ENCODE peak calls at places on chromosomes 4 and X, in five cellular contexts. A is A549, T is AG04450, H is upper lobe of right lung, S is suprapubic skin. N is an unnamed sample.

GRCh38 chr4:154961263-154961662 is 180.2 kb downstream of the RBM46 start:
- DNase-seq in A (no peak), T (no peak), H (no peak), S (no peak), N (no peak)

GRCh38 chr4:147355849-147356248 is 125.0 kb upstream of the EDNRA start:
- DNase-seq in A (peak; percentile 19), T (peak; percentile 69), H (no peak), S (no peak), N (no peak)

GRCh38 chr4:31411606-31412005 is 691.4 kb downstream of the PCDH7 start:
- DNase-seq in A (peak; percentile 10), T (no peak), H (no peak), S (no peak), N (no peak)

GRCh38 chrX:3263681-3264126 is 82.7 kb downstream of the MXRA5 start:
- DNase-seq in A (peak; percentile 7), T (no peak), H (no peak), S (no peak), N (no peak)

GRCh38 chr4:155974476-155974749 is 20.7 kb upstream of the CTSO start:
- DNase-seq in A (no peak), T (no peak), H (no peak), S (no peak), N (no peak)

GRCh38 chr4:128386761-128387599 is 99.4 kb upstream of the PGRMC2 start:
- DNase-seq in A (peak; percentile 90), T (peak; percentile 91), H (peak; percentile 76), S (peak; percentile 96), N (peak; percentile 97)

GRCh38 chr4:128287159-128287870 is at the start of gene PGRMC2:
- DNase-seq in A (peak; percentile 48), T (no peak), H (no peak), S (no peak), N (peak; percentile 81)

GRCh38 chr4:41748074-41748787 is at the start of gene PHOX2B:
- DNase-seq in A (no peak), T (no peak), H (no peak), S (no peak), N (peak; percentile 41)

GRCh38 chrX:806586-806985 is 176.0 kb downstream of the SHOX start:
- DNase-seq in A (no peak), T (no peak), H (no peak), S (no peak), N (no peak)

GRCh38 chr4:167424338-167425256 is 190.3 kb upstream of the SPOCK3 start:
- DNase-seq in A (no peak), T (no peak), H (no peak), S (no peak), N (peak; percentile 47)

GRCh38 chr4:145619639-145619996 is 433 bp downstream of the MMAA start:
- DNase-seq in A (peak; percentile 78), T (no peak), H (no peak), S (peak; percentile 63), N (peak; percentile 84)

GRCh38 chr4:8274772-8275241 is 5.3 kb downstream of the HTRA3 start:
- DNase-seq in A (no peak), T (peak; percentile 95), H (peak; percentile 76), S (peak; percentile 94), N (peak; percentile 95)

GRCh38 chr4:122826596-122827257 is at the start of gene FGF2:
- DNase-seq in A (peak; percentile 54), T (no peak), H (peak; percentile 69), S (peak; percentile 85), N (peak; percentile 90)

GRCh38 chr4:57691370-57691769 is 581.2 kb upstream of the IGFBP7 start:
- DNase-seq in A (no peak), T (no peak), H (no peak), S (no peak), N (no peak)

GRCh38 chrX:71859637-71860036 is 51.0 kb upstream of the NHSL2 start:
- DNase-seq in A (peak; percentile 43), T (no peak), H (no peak), S (no peak), N (no peak)

GRCh38 chr4:168787334-168787733 is 222.7 kb downstream of the CBR4 start:
- DNase-seq in A (no peak), T (no peak), H (no peak), S (no peak), N (no peak)
- H3K27ac ChIP-seq in A (peak overlapping the region; percentile 80), T (no peak overlapping the region), H (no peak overlapping the region), S (no peak overlapping the region), N (no peak overlapping the region)

DNA sequence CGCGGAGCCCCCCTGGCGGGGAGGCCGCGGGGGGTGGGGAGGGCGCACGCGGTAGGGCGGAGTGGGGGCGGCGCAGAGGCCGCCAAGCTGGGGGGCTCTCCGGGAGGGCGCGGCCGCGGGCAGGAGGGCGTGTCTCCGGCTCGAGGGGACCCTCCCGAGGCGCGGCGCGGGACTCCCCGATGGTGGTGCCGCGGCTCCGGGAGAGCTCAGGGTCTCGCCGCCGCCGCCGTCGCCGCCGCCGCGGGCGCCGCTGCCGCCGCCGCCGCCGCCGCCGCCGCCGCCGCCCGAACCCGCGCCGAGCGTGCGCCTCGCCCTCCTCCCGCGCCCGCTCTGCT is at the start of gene PTCHD1:
- DNase-seq in A (no peak), T (no peak), H (no peak), S (no peak), N (no peak)
- H3K4me3 ChIP-seq in A (peak within 1 kb of the TSS; percentile 46), T (no peak within 1 kb of the TSS), H (peak within 1 kb of the TSS; percentile 23), S (peak within 1 kb of the TSS; percentile 46), N (no peak within 1 kb of the TSS)

GRCh38 chrX:119190251-119190651 is 45.8 kb upstream of the PGRMC1 start:
- DNase-seq in A (no peak), T (no peak), H (no peak), S (no peak), N (peak; percentile 69)
- H3K27ac ChIP-seq in A (no peak overlapping the region), T (no peak overlapping the region), H (no peak overlapping the region), S (peak overlapping the region; percentile 62), N (no peak overlapping the region)

GRCh38 chrX:48631376-48632090 is 34.2 kb downstream of the WDR13 start:
- DNase-seq in A (peak; percentile 91), T (peak; percentile 81), H (peak; percentile 70), S (peak; percentile 77), N (peak; percentile 74)
- H3K4me3 ChIP-seq in A (no peak overlapping the region), T (peak overlapping the region; percentile 25), H (no peak overlapping the region), S (peak overlapping the region; percentile 3), N (peak overlapping the region; percentile 35)

DNA sequence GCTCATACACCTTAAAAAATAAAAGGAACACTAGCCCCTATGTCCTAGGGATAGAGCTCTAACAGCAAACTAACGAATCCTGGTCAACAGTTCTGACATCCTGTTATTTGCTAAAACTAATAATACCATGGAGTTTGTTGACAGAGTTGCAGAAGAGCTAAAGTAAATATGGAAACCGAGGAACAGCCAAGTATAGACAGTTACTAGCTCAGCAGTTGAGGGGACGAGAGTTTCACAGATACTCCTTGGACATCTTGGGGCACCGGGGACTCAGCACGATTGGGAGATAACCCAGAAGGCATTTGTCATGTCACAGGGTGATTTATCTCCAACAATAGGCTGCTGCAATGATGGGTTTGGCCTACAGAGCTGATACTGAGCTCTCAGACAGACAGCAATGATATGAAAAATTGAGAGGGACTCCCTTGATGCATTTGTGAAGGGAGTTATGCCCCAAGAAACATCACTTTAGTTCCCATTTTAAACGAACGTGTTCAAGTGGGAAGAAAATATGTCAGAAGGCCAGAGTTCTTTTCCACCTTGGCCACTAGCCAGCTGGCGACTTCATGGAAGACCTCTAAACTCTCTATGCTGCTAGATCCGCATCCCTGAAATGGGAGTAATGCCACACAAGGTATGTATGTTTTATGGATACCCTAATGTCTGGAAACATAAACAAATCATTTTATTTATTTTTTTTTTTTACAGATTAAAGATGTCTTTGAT is 48.6 kb downstream of the TSC22D3 start:
- DNase-seq in A (peak; percentile 47), T (no peak), H (no peak), S (no peak), N (no peak)
- H3K27ac ChIP-seq in A (peak overlapping the region; percentile 34), T (no peak overlapping the region), H (no peak overlapping the region), S (no peak overlapping the region), N (no peak overlapping the region)

GRCh38 chr4:48830706-48831531 is at the start of gene OCIAD1:
- DNase-seq in A (peak; percentile 98), T (peak; percentile 98), H (peak; percentile 96), S (peak; percentile 98), N (peak; percentile 99)

GRCh38 chr4:48836658-48837057 is 5.8 kb downstream of the OCIAD1 start:
- DNase-seq in A (no peak), T (no peak), H (no peak), S (no peak), N (no peak)

GRCh38 chr4:48827622-48828021 is 3.3 kb upstream of the OCIAD1 start:
- DNase-seq in A (no peak), T (no peak), H (no peak), S (no peak), N (no peak)

GRCh38 chr4:48831532-48832015 is 686 bp downstream of the OCIAD1 start:
- DNase-seq in A (no peak), T (no peak), H (no peak), S (no peak), N (no peak)

GRCh38 chr4:48832571-48832970 is 1.7 kb downstream of the OCIAD1 start:
- DNase-seq in A (no peak), T (no peak), H (no peak), S (no peak), N (no peak)
- H3K4me3 ChIP-seq in A (peak overlapping the region; percentile 78), T (peak overlapping the region; percentile 98), H (no peak overlapping the region), S (peak overlapping the region; percentile 92), N (peak overlapping the region; percentile 96)

GRCh38 chr4:72318771-72319170 is 250.2 kb downstream of the ADAMTS3 start:
- DNase-seq in A (no peak), T (no peak), H (no peak), S (no peak), N (no peak)

GRCh38 chr4:72314869-72315268 is 254.2 kb downstream of the ADAMTS3 start:
- DNase-seq in A (peak; percentile 1), T (peak; percentile 33), H (no peak), S (no peak), N (no peak)

GRCh38 chr4:72320185-72320948 is 248.7 kb downstream of the ADAMTS3 start:
- DNase-seq in A (no peak), T (no peak), H (no peak), S (no peak), N (no peak)

GRCh38 chr4:72323227-72323626 is 245.8 kb downstream of the ADAMTS3 start:
- DNase-seq in A (no peak), T (no peak), H (no peak), S (no peak), N (no peak)

DNA sequence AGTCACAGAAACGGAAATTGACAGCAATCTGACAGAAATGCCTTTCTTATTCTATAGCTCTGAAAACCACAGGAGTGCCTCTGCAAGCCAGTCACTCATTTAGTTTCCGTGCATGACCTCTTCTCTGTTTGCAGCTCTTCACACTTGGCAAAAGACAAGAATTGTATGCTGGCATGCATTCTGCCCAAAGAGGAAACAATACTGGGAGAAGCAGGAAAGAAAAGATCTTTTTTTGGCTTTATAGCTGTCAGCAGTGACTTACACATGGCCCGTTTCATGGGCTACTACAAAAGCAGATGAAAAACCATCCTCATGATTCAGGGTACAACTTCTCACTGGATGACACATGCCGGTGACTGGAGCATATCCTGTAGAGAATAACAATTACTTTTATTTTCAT is 249.4 kb downstream of the ADAMTS3 start:
- DNase-seq in A (no peak), T (peak; percentile 11), H (no peak), S (no peak), N (no peak)
- H3K27ac ChIP-seq in A (no peak overlapping the region), T (no peak overlapping the region), H (no peak overlapping the region), S (no peak overlapping the region), N (no peak overlapping the region)

GRCh38 chrX:40170830-40171512 is 73.2 kb upstream of the BCOR start:
- DNase-seq in A (no peak), T (no peak), H (no peak), S (no peak), N (no peak)
- H3K4me3 ChIP-seq in A (no peak overlapping the region), T (no peak overlapping the region), H (peak overlapping the region; percentile 50), S (peak overlapping the region; percentile 51), N (no peak overlapping the region)

N was measured in kidney.